ENCODE peak calls at places on chromosomes 3 and 15, in five cellular contexts. K is keratinocyte, U is brain microvascular endothelial cell, G is H7, P is spleen. Y is an unnamed sample. For H3K36me3, the result is how much of the 10 kb centered on the place peaks cover.

GRCh38 chr15:89665449-89666146 is 10.3 kb upstream of the KIF7 start:
- DNase-seq in K (no peak), U (peak), G (peak), P (peak), Y (peak)

GRCh38 chr3:178584722-178585121 is 48.5 kb downstream of the KCNMB2 start:
- DNase-seq in K (no peak), U (no peak), G (no peak), P (no peak), Y (no peak)

GRCh38 chr15:22253676-22254408 is 173.5 kb downstream of the OR4M2 start:
- DNase-seq in K (no peak), U (no peak), G (no peak), P (no peak), Y (no peak)

GRCh38 chr3:170598091-170598502 is 12.2 kb upstream of the SLC7A14 start:
- DNase-seq in K (no peak), U (no peak), G (no peak), P (no peak), Y (peak)

GRCh38 chr3:10985181-10985580 is 7.4 kb upstream of the SLC6A1 start:
- DNase-seq in K (no peak), U (no peak), G (no peak), P (peak), Y (no peak)

GRCh38 chr3:66164155-66164554 is 56.6 kb upstream of the SLC25A26 start:
- DNase-seq in K (no peak), U (no peak), G (no peak), P (no peak), Y (no peak)

GRCh38 chr15:93189562-93189961 is 100.6 kb upstream of the RGMA start:
- DNase-seq in K (no peak), U (no peak), G (no peak), P (no peak), Y (no peak)

GRCh38 chr3:58434990-58435389 is 1.4 kb upstream of the PDHB start:
- DNase-seq in K (peak), U (peak), G (peak), P (no peak), Y (no peak)

GRCh38 chr15:39801641-39802309 is 19.1 kb upstream of the FSIP1 start:
- DNase-seq in K (no peak), U (no peak), G (peak), P (no peak), Y (peak)

GRCh38 chr3:55622116-55622515 is 135.0 kb upstream of the WNT5A start:
- DNase-seq in K (peak), U (peak), G (no peak), P (no peak), Y (no peak)

GRCh38 chr3:11570251-11570650 is 73.5 kb downstream of the VGLL4 start:
- DNase-seq in K (no peak), U (no peak), G (peak), P (no peak), Y (no peak)

GRCh38 chr3:126514161-126514560 is 3.4 kb downstream of the UROC1 start:
- DNase-seq in K (no peak), U (no peak), G (no peak), P (peak), Y (no peak)

GRCh38 chr3:182139627-182140357 is 428.1 kb downstream of the SOX2 start:
- DNase-seq in K (no peak), U (no peak), G (peak), P (no peak), Y (no peak)

GRCh38 chr3:43632269-43632733 is 10.5 kb upstream of the ANO10 start:
- DNase-seq in K (peak), U (peak), G (no peak), P (no peak), Y (no peak)

GRCh38 chr15:73538123-73538522 is 95.1 kb downstream of the NPTN start:
- DNase-seq in K (no peak), U (no peak), G (no peak), P (no peak), Y (no peak)

GRCh38 chr3:122938756-122939425 is 88.7 kb downstream of the SEMA5B start:
- DNase-seq in K (no peak), U (no peak), G (no peak), P (peak), Y (peak)

GRCh38 chr3:107590786-107591185 is 68.0 kb downstream of the BBX start:
- DNase-seq in K (no peak), U (no peak), G (no peak), P (no peak), Y (no peak)

GRCh38 chr3:197331131-197331530 is 32.7 kb upstream of the DLG1 start:
- DNase-seq in K (no peak), U (no peak), G (peak), P (no peak), Y (peak)

GRCh38 chr3:15266510-15267376 is 60.7 kb downstream of the CAPN7 start:
- DNase-seq in K (no peak), U (no peak), G (no peak), P (no peak), Y (no peak)

GRCh38 chr15:76994496-76994895 is 430 bp upstream of the PSTPIP1 start:
- DNase-seq in K (no peak), U (no peak), G (no peak), P (no peak), Y (no peak)

GRCh38 chr3:188000361-188000861 is 153.5 kb upstream of the LPP start:
- DNase-seq in K (no peak), U (no peak), G (no peak), P (no peak), Y (peak)

GRCh38 chr3:114525278-114525677 is 231.4 kb downstream of the TIGIT start:
- DNase-seq in K (no peak), U (no peak), G (no peak), P (no peak), Y (no peak)

GRCh38 chr15:90496791-90497190 is 32.9 kb upstream of the CRTC3 start:
- DNase-seq in K (no peak), U (peak), G (no peak), P (no peak), Y (no peak)

GRCh38 chr3:173584834-173585831 is 187.6 kb downstream of the NLGN1 start:
- DNase-seq in K (no peak), U (peak), G (peak), P (no peak), Y (no peak)

GRCh38 chr3:3799173-3800075 is at the start of gene LRRN1:
- DNase-seq in K (no peak), U (no peak), G (peak), P (peak), Y (peak)

GRCh38 chr3:117540583-117540982 is 831.0 kb downstream of the TUSC7 start:
- DNase-seq in K (no peak), U (no peak), G (no peak), P (no peak), Y (no peak)

GRCh38 chr3:193911784-193912183 is 224.2 kb upstream of the HES1 start:
- DNase-seq in K (no peak), U (no peak), G (no peak), P (no peak), Y (no peak)

GRCh38 chr3:101861978-101862421 is 12.7 kb downstream of the NFKBIZ start:
- DNase-seq in K (no peak), U (no peak), G (no peak), P (no peak), Y (no peak)

GRCh38 chr15:76439542-76439941 is 103.0 kb downstream of the ISL2 start:
- DNase-seq in K (no peak), U (no peak), G (peak), P (no peak), Y (no peak)

GRCh38 chr15:89494006-89494405 is 2.4 kb downstream of the RHCG start:
- DNase-seq in K (no peak), U (no peak), G (no peak), P (peak), Y (no peak)

GRCh38 chr15:68829068-68829467 is 8.4 kb upstream of the ANP32A start:
- DNase-seq in K (no peak), U (peak), G (no peak), P (no peak), Y (peak)

GRCh38 chr3:29143151-29143550 is 137.7 kb upstream of the RBMS3 start:
- DNase-seq in K (no peak), U (no peak), G (no peak), P (no peak), Y (no peak)
- H3K36me3 ChIP-seq in K (under half), U (under half), G (under half), P (under half), Y (under half)

GRCh38 chr3:53238881-53239280 is 16.9 kb downstream of the TKT start:
- DNase-seq in K (no peak), U (no peak), G (no peak), P (no peak), Y (no peak)
- H3K36me3 ChIP-seq in K (half or more), U (half or more), G (half or more), P (under half), Y (under half)

DNA sequence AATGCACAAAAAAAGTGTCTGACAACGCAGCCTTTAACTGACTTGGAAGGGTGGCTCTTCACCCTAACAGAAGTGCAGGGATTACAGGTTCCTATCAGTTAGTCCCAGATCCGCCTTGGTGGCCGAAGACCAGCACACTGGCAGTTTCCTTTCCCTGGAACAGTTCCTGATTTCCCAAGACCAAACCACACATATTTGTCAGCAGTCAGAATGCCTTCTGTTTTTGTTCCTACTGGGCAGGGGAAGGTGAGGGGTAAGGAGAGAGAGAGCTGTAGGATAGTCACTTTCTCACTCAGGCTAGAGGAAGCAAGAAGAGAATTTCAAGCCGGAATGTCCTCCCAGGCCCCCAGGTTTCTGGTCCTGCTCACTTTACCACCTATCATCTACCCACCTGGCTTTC is 9.2 kb downstream of the CXCR6 start:
- DNase-seq in K (no peak), U (no peak), G (no peak), P (peak), Y (no peak)
- H3K36me3 ChIP-seq in K (under half), U (under half), G (under half), P (half or more), Y (under half)

GRCh38 chr15:101283931-101284330 is 6.6 kb upstream of the SELENOS start:
- DNase-seq in K (no peak), U (no peak), G (no peak), P (no peak), Y (no peak)
- H3K36me3 ChIP-seq in K (under half), U (half or more), G (under half), P (half or more), Y (under half)

DNA sequence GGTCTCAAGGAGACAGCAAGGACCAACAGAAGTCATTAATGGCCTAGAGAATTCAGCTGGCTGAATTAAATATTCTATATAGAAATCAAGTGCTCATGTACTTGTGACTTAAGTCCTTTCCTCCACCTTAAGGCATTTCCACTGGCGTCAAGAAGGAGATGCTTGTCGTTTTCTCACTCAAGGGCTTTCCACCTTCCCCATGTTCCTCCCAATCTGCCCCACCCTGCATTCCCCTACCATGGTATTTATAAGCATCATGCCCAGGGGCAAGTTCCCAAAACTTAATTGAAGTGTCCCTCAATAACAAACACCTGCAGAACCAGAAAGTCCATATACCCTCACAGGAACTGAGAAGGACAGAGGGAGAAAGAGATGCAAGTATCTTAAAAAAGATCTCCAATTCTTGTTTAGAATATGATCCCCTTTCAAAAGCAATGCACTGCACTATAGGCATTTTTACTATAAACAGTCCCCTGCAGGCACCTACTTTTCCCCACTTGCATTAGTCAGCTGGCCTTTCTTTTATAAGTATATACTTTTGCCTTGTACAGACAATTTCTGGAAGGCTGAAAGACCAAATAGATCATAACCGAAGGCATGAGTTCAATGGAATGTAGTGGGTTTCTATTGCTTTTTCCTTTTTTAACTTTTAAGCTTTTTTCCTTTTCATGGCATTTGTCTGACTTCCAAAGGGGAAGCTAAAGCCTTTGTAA is 29.6 kb downstream of the TMEM39A start:
- DNase-seq in K (no peak), U (no peak), G (no peak), P (no peak), Y (no peak)
- H3K36me3 ChIP-seq in K (under half), U (half or more), G (under half), P (half or more), Y (half or more)

DNA sequence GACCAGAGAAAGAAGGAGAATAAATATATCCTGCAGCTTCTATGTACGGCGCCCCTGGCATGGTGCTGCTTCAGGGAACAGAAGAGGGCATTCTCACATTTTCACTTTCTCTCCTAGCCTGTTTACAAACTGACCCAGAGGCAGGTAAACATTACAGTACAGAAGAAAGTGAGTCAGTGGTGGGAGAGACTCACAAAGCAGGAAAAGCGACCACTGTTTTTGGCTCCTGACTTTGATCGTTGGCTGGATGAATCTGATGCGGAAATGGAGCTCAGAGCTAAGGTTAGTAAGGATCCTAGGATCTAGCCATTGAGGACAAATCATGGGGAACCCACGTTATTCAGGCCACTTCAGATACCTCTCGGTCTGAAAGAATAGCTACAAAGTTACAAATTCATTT is 26.4 kb downstream of the HACD3 start:
- DNase-seq in K (no peak), U (no peak), G (no peak), P (no peak), Y (no peak)
- H3K36me3 ChIP-seq in K (under half), U (under half), G (under half), P (under half), Y (under half)

GRCh38 chr3:152333928-152334327 is 65.2 kb downstream of the MBNL1 start:
- DNase-seq in K (no peak), U (no peak), G (no peak), P (no peak), Y (no peak)

GRCh38 chr3:152334761-152335160 is 66.0 kb downstream of the MBNL1 start:
- DNase-seq in K (no peak), U (no peak), G (no peak), P (no peak), Y (no peak)

GRCh38 chr3:152339881-152340505 is 71.3 kb downstream of the MBNL1 start:
- DNase-seq in K (no peak), U (no peak), G (no peak), P (no peak), Y (no peak)

GRCh38 chr3:152335273-152335672 is 66.5 kb downstream of the MBNL1 start:
- DNase-seq in K (no peak), U (no peak), G (no peak), P (no peak), Y (no peak)

GRCh38 chr3:152338159-152338720 is 69.5 kb downstream of the MBNL1 start:
- DNase-seq in K (no peak), U (no peak), G (no peak), P (no peak), Y (no peak)
- H3K36me3 ChIP-seq in K (under half), U (under half), G (under half), P (under half), Y (under half)

GRCh38 chr15:59656935-59657634 is at the start of gene GTF2A2:
- DNase-seq in K (peak), U (peak), G (peak), P (peak), Y (peak)

GRCh38 chr15:59654043-59654442 is 3.3 kb downstream of the GTF2A2 start:
- DNase-seq in K (no peak), U (no peak), G (no peak), P (no peak), Y (no peak)

GRCh38 chr15:59659366-59659765 is 2.1 kb upstream of the GTF2A2 start:
- DNase-seq in K (no peak), U (no peak), G (no peak), P (no peak), Y (no peak)

GRCh38 chr15:59662260-59662659 is 4.9 kb upstream of the GTF2A2 start:
- DNase-seq in K (no peak), U (no peak), G (no peak), P (no peak), Y (no peak)

DNA sequence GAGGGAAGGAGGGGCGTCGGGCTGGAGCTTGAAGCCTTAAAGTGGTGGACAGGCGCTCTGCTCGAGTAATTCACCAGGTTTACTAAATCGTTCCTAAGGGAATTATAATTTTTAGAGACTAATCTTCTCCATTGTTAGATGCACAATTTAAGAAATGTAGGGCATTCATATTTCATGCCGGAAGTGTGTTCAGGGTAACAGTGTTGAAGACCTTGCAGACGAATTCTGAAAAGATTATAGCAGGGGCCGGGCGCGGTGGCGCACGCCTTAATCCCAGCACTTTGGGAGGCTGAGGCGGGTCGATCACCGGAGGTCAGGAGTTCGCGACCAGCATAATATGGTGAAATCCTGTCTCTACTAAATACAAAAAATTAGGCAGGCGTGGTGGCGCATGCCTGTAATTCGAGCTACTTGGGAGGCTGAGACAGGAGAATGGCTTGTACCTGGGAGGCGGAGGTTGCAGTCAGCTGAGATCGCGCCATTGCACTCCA is 365 bp upstream of the GTF2A2 start:
- DNase-seq in K (no peak), U (no peak), G (no peak), P (peak), Y (no peak)
- H3K36me3 ChIP-seq in K (under half), U (under half), G (under half), P (under half), Y (under half)

GRCh38 chr15:51004103-51004536 is 90.6 kb downstream of the TNFAIP8L3 start:
- DNase-seq in K (peak), U (peak), G (no peak), P (no peak), Y (no peak)
- H3K36me3 ChIP-seq in K (under half), U (under half), G (under half), P (under half), Y (under half)

Y was measured in small intestine.